ENCODE peak calls at places on chromosomes 16 and 17, in four cellular contexts. Z is cardiac muscle cell, P is HEK293T, X is skeletal muscle cell. Y is an unnamed sample.

GRCh38 chr17:30113213-30113612 is 3.4 kb upstream of the NSRP1 start:
- DNase-seq in Z (no peak), P (no peak), X (no peak), Y (no peak)

GRCh38 chr17:76384987-76385891 is 830 bp downstream of the SPHK1 start:
- DNase-seq in Z (peak; percentile 66), P (no peak), X (peak; percentile 60), Y (peak; percentile 73)

GRCh38 chr17:42991471-42991870 is 6.7 kb upstream of the RPL27 start:
- DNase-seq in Z (no peak), P (no peak), X (no peak), Y (no peak)

GRCh38 chr16:75402821-75403475 is 30.4 kb downstream of the CFDP1 start:
- DNase-seq in Z (peak; percentile 69), P (peak; percentile 13), X (peak; percentile 5), Y (no peak)

GRCh38 chr17:6812295-6812694 is 19.2 kb downstream of the TEKT1 start:
- DNase-seq in Z (peak; percentile 10), P (no peak), X (no peak), Y (no peak)

GRCh38 chr16:57783883-57784282 is 18.4 kb downstream of the KIFC3 start:
- DNase-seq in Z (no peak), P (no peak), X (no peak), Y (no peak)

GRCh38 chr16:77398495-77398894 is 36.3 kb downstream of the ADAMTS18 start:
- DNase-seq in Z (no peak), P (no peak), X (no peak), Y (no peak)

GRCh38 chr17:1108810-1109605 is 70.8 kb downstream of the ABR start:
- DNase-seq in Z (peak; percentile 75), P (peak; percentile 55), X (no peak), Y (peak; percentile 87)

GRCh38 chr17:5619088-5619740 is 34.9 kb upstream of the NLRP1 start:
- DNase-seq in Z (no peak), P (no peak), X (no peak), Y (no peak)

GRCh38 chr17:39229274-39229913 is 3.6 kb upstream of the STAC2 start:
- DNase-seq in Z (peak; percentile 80), P (no peak), X (no peak), Y (peak; percentile 50)

GRCh38 chr17:80386341-80386740 is 28.6 kb upstream of the ENDOV start:
- DNase-seq in Z (no peak), P (no peak), X (no peak), Y (no peak)

GRCh38 chr17:28948873-28949184 is 2.5 kb downstream of the PHF12 start:
- DNase-seq in Z (no peak), P (no peak), X (no peak), Y (peak; percentile 88)

Y was measured in ecto neural progenitor cell.